ENCODE peak calls at places on chromosome 7, in eight cellular contexts. Z, A, P, W, L, B, N and U are unnamed samples.
A peak's percentile ranks its signal among the peaks of the same experiment; 100 is the strongest.

GRCh38 chr7:23715099-23715498 is 5.1 kb downstream of the STK31 start:
- DNase-seq in Z (no peak), A (no peak), P (no peak), W (no peak), L (no peak), B (no peak), N (no peak), U (no peak)

GRCh38 chr7:40658731-40659130 is 523.9 kb downstream of the SUGCT start:
- DNase-seq in Z (no peak), A (no peak), P (no peak), W (no peak), L (no peak), B (no peak), N (no peak), U (no peak)

GRCh38 chr7:71323726-71324125 is 191.8 kb downstream of the GALNT17 start:
- DNase-seq in Z (no peak), A (no peak), P (no peak), W (no peak), L (no peak), B (no peak), N (no peak), U (no peak)

GRCh38 chr7:106180721-106181120 is 68.6 kb upstream of the SYPL1 start:
- DNase-seq in Z (peak; percentile 69), A (peak; percentile 91), P (no peak), W (no peak), L (no peak), B (no peak), N (no peak), U (no peak)

GRCh38 chr7:1539346-1540321 is 9.1 kb downstream of the MAFK start:
- DNase-seq in Z (no peak), A (no peak), P (no peak), W (no peak), L (no peak), B (no peak), N (no peak), U (no peak)

GRCh38 chr7:65429642-65430343 is 56.1 kb downstream of the ZNF92 start:
- DNase-seq in Z (no peak), A (no peak), P (no peak), W (no peak), L (no peak), B (no peak), N (no peak), U (no peak)

GRCh38 chr7:453597-454306 is 65.9 kb downstream of the PDGFA start:
- DNase-seq in Z (no peak), A (no peak), P (no peak), W (no peak), L (no peak), B (no peak), N (no peak), U (no peak)

GRCh38 chr7:48087349-48087748 is 1.7 kb upstream of the UPP1 start:
- DNase-seq in Z (no peak), A (peak; percentile 55), P (no peak), W (peak; percentile 75), L (no peak), B (no peak), N (no peak), U (no peak)

GRCh38 chr7:47039089-47039648 is 542.7 kb downstream of the TNS3 start:
- DNase-seq in Z (no peak), A (peak; percentile 37), P (no peak), W (no peak), L (no peak), B (no peak), N (no peak), U (no peak)

GRCh38 chr7:106167439-106168136 is 55.5 kb upstream of the SYPL1 start:
- DNase-seq in Z (no peak), A (no peak), P (no peak), W (peak; percentile 26), L (no peak), B (no peak), N (no peak), U (no peak)

GRCh38 chr7:87152897-87153641 is 816 bp downstream of the DMTF1 start:
- DNase-seq in Z (no peak), A (peak; percentile 40), P (peak; percentile 43), W (peak; percentile 37), L (no peak), B (no peak), N (peak; percentile 28), U (peak; percentile 66)

GRCh38 chr7:28106316-28106957 is 74.2 kb downstream of the JAZF1 start:
- DNase-seq in Z (peak; percentile 56), A (no peak), P (no peak), W (no peak), L (no peak), B (no peak), N (no peak), U (no peak)

GRCh38 chr7:87672217-87672616 is 44.0 kb downstream of the RUNDC3B start:
- DNase-seq in Z (no peak), A (no peak), P (no peak), W (no peak), L (no peak), B (no peak), N (no peak), U (no peak)